ENCODE peak calls at places on chromosomes 4 and X, in five cellular contexts. O is stomach, E is suprapubic skin, W is hepatocyte, X is spleen. T is an unnamed sample.

GRCh38 chr4:15711762-15712161 is 8.9 kb downstream of the BST1 start:
- DNase-seq in O (no peak), X (no peak), W (no peak), E (no peak), T (no peak)

GRCh38 chrX:129600981-129601424 is 53.8 kb downstream of the APLN start:
- DNase-seq in E (no peak), O (no peak), X (no peak), W (peak; percentile 34), T (no peak)

GRCh38 chr4:17103231-17103630 is 204.8 kb upstream of the LDB2 start:
- DNase-seq in O (no peak), E (no peak), X (no peak), W (no peak), T (no peak)

GRCh38 chrX:155745792-155746191 is 133.0 kb upstream of the TMLHE start:
- DNase-seq in O (peak; percentile 47), X (no peak), W (peak; percentile 46), E (no peak), T (peak; percentile 62)

GRCh38 chr4:3434891-3435683 is 6.7 kb upstream of the HGFAC start:
- DNase-seq in W (no peak), X (no peak), O (no peak), E (no peak), T (no peak)

GRCh38 chr4:19772581-19772980 is 479.1 kb upstream of the SLIT2 start:
- DNase-seq in E (no peak), O (no peak), X (no peak), W (no peak), T (no peak)

GRCh38 chr4:139710073-139710472 is 44.5 kb downstream of the MGST2 start:
- DNase-seq in E (no peak), W (no peak), X (no peak), O (no peak), T (no peak)

GRCh38 chrX:63250253-63250868 is 100.8 kb downstream of the SPIN4 start:
- DNase-seq in O (peak; percentile 26), X (no peak), E (no peak), W (peak; percentile 77), T (no peak)

GRCh38 chrX:108219949-108220601 is 128.5 kb downstream of the ATG4A start:
- DNase-seq in E (no peak), X (no peak), O (no peak), W (no peak), T (no peak)

GRCh38 chrX:1031521-1032430 is 180.7 kb downstream of the CRLF2 start:
- DNase-seq in E (peak; percentile 32), O (peak; percentile 11), W (no peak), X (peak; percentile 66), T (no peak)

GRCh38 chr4:7295201-7295916 is 103.0 kb downstream of the SORCS2 start:
- DNase-seq in X (no peak), O (no peak), W (no peak), E (no peak), T (no peak)

GRCh38 chr4:183987987-183988392 is 82.9 kb downstream of the STOX2 start:
- DNase-seq in W (peak; percentile 91), X (no peak), O (peak; percentile 68), E (peak; percentile 71), T (peak; percentile 54)

GRCh38 chr4:183989471-183989870 is 84.4 kb downstream of the STOX2 start:
- DNase-seq in W (peak; percentile 30), X (no peak), O (no peak), E (no peak), T (no peak)

GRCh38 chr4:183989931-183990330 is 84.8 kb downstream of the STOX2 start:
- DNase-seq in W (no peak), O (no peak), E (no peak), X (no peak), T (no peak)

GRCh38 chr4:183987529-183987946 is 82.4 kb downstream of the STOX2 start:
- DNase-seq in X (no peak), O (peak; percentile 74), W (peak; percentile 93), E (peak; percentile 75), T (peak; percentile 85)

DNA sequence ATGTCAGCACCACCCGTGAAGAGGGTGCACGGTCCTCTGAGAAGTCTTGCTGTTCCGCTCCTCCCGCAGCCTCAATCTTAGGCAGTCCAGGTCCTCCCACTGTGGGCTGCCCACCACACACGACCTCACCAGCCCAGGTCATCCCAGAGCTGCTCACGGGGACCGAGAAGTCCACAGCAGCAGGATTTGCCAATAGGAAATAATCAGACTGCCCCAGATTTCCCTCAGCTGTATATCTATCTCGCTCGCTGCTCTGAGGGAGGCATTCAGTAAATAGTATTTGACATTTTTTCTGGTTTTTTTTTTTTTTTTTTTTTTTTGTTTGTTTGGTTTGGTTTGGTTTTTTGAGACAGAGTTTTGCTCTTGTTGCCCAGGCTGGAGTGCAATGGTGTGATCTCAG is 83.8 kb downstream of the STOX2 start:
- DNase-seq in E (no peak), W (no peak), O (no peak), X (no peak), T (no peak)
- H3K4me3 ChIP-seq in E (no peak overlapping the region), W (no peak overlapping the region), O (no peak overlapping the region), X (no peak overlapping the region), T (no peak overlapping the region)

GRCh38 chr4:67659065-67659464 is 41.9 kb downstream of the UBA6 start:
- DNase-seq in O (no peak), W (no peak), X (no peak), E (no peak), T (no peak)
- H3K9me3 ChIP-seq in O (no peaks in the 10 kb centered on the region), W (no peaks in the 10 kb centered on the region), X (peaks cover 23% of the 10 kb centered on the region), E (no peaks in the 10 kb centered on the region), T (no peaks in the 10 kb centered on the region)

GRCh38 chrX:147180886-147181285 is 366.3 kb upstream of the CXorf51A start:
- DNase-seq in E (no peak), O (no peak), X (no peak), W (peak; percentile 45), T (no peak)
- H3K27me3 ChIP-seq in E (no peaks in the 10 kb centered on the region), O (no peaks in the 10 kb centered on the region), X (no peaks in the 10 kb centered on the region), W (no peaks in the 10 kb centered on the region), T (no peaks in the 10 kb centered on the region)

GRCh38 chr4:133800966-133801365 is 400.6 kb downstream of the PABPC4L start:
- DNase-seq in W (no peak), O (no peak), E (no peak), X (no peak), T (no peak)

GRCh38 chr4:133799916-133800315 is 401.7 kb downstream of the PABPC4L start:
- DNase-seq in O (no peak), E (no peak), X (no peak), W (no peak), T (no peak)

GRCh38 chr4:133802741-133803140 is 398.8 kb downstream of the PABPC4L start:
- DNase-seq in O (no peak), W (no peak), X (no peak), E (no peak), T (no peak)

GRCh38 chr4:133801858-133802257 is 399.7 kb downstream of the PABPC4L start:
- DNase-seq in W (no peak), E (no peak), X (no peak), O (no peak), T (no peak)
- H3K4me3 ChIP-seq in W (no peak overlapping the region), E (no peak overlapping the region), X (no peak overlapping the region), O (no peak overlapping the region), T (no peak overlapping the region)

DNA sequence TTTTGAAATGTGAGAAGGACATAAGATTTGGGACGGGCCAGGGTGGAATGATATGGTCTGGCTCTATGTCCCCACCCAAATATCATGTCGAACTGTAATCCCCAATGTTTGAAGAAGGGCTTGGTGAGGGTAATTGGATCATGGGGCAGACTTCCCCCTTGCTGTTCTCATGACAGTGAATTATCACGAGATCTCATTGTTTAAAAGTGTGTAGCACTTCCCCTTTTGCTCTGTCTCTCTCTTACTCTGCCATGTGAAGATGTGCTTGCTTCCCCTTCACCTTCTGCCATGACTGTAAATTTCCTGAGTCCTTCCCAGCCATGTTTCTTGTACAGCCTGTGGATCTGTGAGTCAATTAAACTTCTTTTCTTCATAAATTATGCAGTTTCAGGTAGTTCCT is 17.5 kb downstream of the MTMR8 start:
- DNase-seq in O (no peak), X (no peak), E (no peak), W (no peak), T (no peak)
- H3K9me3 ChIP-seq in O (no peaks in the 10 kb centered on the region), X (peaks cover 77% of the 10 kb centered on the region), E (no peaks in the 10 kb centered on the region), W (no peaks in the 10 kb centered on the region), T (peaks cover 70% of the 10 kb centered on the region)